ENCODE peak calls at places on chromosomes 4 and X, in five cellular contexts. F, C, Z, D and T are unnamed samples.

GRCh38 chr4:74114234-74114633 is 15.2 kb upstream of the CXCL2 start:
- DNase-seq in D (no peak), F (no peak), Z (no peak), C (no peak), T (no peak)

GRCh38 chr4:150647008-150647407 is 65.1 kb downstream of the MAB21L2 start:
- DNase-seq in F (no peak), D (no peak), C (no peak), Z (no peak), T (no peak)

GRCh38 chr4:82739292-82740190 is 59.1 kb downstream of the SCD5 start:
- DNase-seq in C (peak; percentile 54), D (peak; percentile 93), F (peak; percentile 37), Z (peak; percentile 75), T (peak; percentile 70)

GRCh38 chrX:57227691-57228090 is 58.8 kb upstream of the FAAH2 start:
- DNase-seq in F (no peak), Z (no peak), C (no peak), D (no peak), T (no peak)

GRCh38 chrX:52352551-52352950 is 16.3 kb upstream of the XAGE2 start:
- DNase-seq in C (no peak), Z (peak; percentile 19), F (no peak), D (no peak), T (no peak)

GRCh38 chrX:104324461-104324860 is 69.7 kb upstream of the ESX1 start:
- DNase-seq in D (no peak), C (no peak), F (no peak), Z (no peak), T (no peak)

GRCh38 chr4:164876680-164877324 is at the start of gene APELA:
- DNase-seq in Z (peak; percentile 74), C (no peak), F (no peak), D (no peak), T (no peak)

GRCh38 chrX:150150081-150150779 is 211.9 kb upstream of the EOLA2 start:
- DNase-seq in D (no peak), F (no peak), C (no peak), Z (no peak), T (no peak)

GRCh38 chr4:77220841-77221613 is 64.0 kb downstream of the CCNG2 start:
- DNase-seq in Z (no peak), C (no peak), D (no peak), F (no peak), T (no peak)

GRCh38 chr4:113636438-113636818 is 125.1 kb downstream of the CAMK2D start:
- DNase-seq in C (no peak), D (no peak), Z (no peak), F (no peak), T (no peak)

GRCh38 chr4:187547281-187547680 is 448.3 kb upstream of the ZFP42 start:
- DNase-seq in C (no peak), D (no peak), Z (no peak), F (no peak), T (no peak)

GRCh38 chr4:143025111-143025704 is 159.5 kb upstream of the USP38 start:
- DNase-seq in D (no peak), F (no peak), C (no peak), Z (no peak), T (peak; percentile 35)

GRCh38 chrX:31333181-31333831 is 261.5 kb upstream of the FTHL17 start:
- DNase-seq in F (no peak), D (no peak), Z (peak; percentile 1), C (no peak), T (no peak)

GRCh38 chrX:17597836-17598434 is 139.4 kb upstream of the SCML1 start:
- DNase-seq in F (no peak), Z (no peak), D (no peak), C (peak; percentile 75), T (no peak)

GRCh38 chr4:1653776-1654175 is 30.3 kb downstream of the FAM53A start:
- DNase-seq in F (no peak), D (no peak), C (no peak), Z (no peak), T (no peak)

GRCh38 chrX:79413009-79413408 is 45.9 kb upstream of the ITM2A start:
- DNase-seq in D (no peak), C (no peak), Z (no peak), F (no peak), T (no peak)

GRCh38 chr4:77263247-77263646 is 106.2 kb downstream of the CCNG2 start:
- DNase-seq in C (no peak), Z (no peak), F (no peak), D (no peak), T (no peak)

GRCh38 chr4:23006756-23007155 is 314.0 kb downstream of the GBA3 start:
- DNase-seq in C (no peak), Z (no peak), D (no peak), F (no peak), T (no peak)

GRCh38 chr4:40963912-40964478 is 214.2 kb downstream of the NSUN7 start:
- DNase-seq in F (no peak), Z (no peak), D (no peak), C (no peak), T (no peak)

GRCh38 chr4:61517144-61517543 is 317.0 kb downstream of the ADGRL3 start:
- DNase-seq in C (no peak), Z (no peak), F (no peak), D (peak; percentile 22), T (no peak)

GRCh38 chr4:68905598-68906237 is 45.9 kb downstream of the UGT2A3 start:
- DNase-seq in D (no peak), Z (peak; percentile 71), F (no peak), C (peak; percentile 47), T (no peak)

GRCh38 chrX:153600032-153600373 is 1.1 kb upstream of the CCNQ start:
- DNase-seq in C (no peak), D (no peak), F (no peak), Z (no peak), T (peak; percentile 44)

GRCh38 chr4:175127314-175127713 is 209.2 kb downstream of the ADAM29 start:
- DNase-seq in C (no peak), F (no peak), Z (no peak), D (no peak), T (no peak)

GRCh38 chr4:186021461-186022167 is 47.3 kb upstream of the TLR3 start:
- DNase-seq in D (peak; percentile 85), F (no peak), Z (peak; percentile 23), C (no peak), T (peak; percentile 74)

GRCh38 chr4:155604718-155605601 is 61.7 kb upstream of the GUCY1A1 start:
- DNase-seq in Z (no peak), D (no peak), F (no peak), C (no peak), T (no peak)

GRCh38 chr4:78596111-78596742 is 44.7 kb downstream of the ANXA3 start:
- DNase-seq in C (no peak), F (no peak), Z (no peak), D (no peak), T (no peak)

GRCh38 chrX:53882331-53882730 is 161.9 kb downstream of the PHF8 start:
- DNase-seq in F (no peak), C (no peak), Z (peak; percentile 15), D (no peak), T (no peak)

GRCh38 chr4:118206627-118207026 is 146.2 kb downstream of the PRSS12 start:
- DNase-seq in C (no peak), D (no peak), Z (no peak), F (no peak), T (no peak)

GRCh38 chr4:6332042-6332668 is 62.5 kb downstream of the WFS1 start:
- DNase-seq in F (no peak), Z (peak; percentile 55), D (peak; percentile 78), C (no peak), T (peak; percentile 71)

GRCh38 chr4:8914461-8915171 is 43.0 kb upstream of the HMX1 start:
- DNase-seq in F (no peak), D (peak; percentile 12), C (peak; percentile 24), Z (no peak), T (no peak)

GRCh38 chrX:121581885-121582284 is 534.5 kb downstream of the GLUD2 start:
- DNase-seq in D (no peak), Z (no peak), C (no peak), F (no peak), T (no peak)

GRCh38 chr4:6986067-6986780 is 56.9 kb upstream of the TADA2B start:
- DNase-seq in C (no peak), Z (no peak), F (no peak), D (no peak), T (peak; percentile 45)

GRCh38 chrX:2689773-2690666 is 1.1 kb upstream of the CD99 start:
- DNase-seq in Z (peak; percentile 82), F (no peak), D (peak; percentile 43), C (no peak), T (no peak)

GRCh38 chr4:92333056-92333455 is 29.3 kb downstream of the GRID2 start:
- DNase-seq in Z (no peak), F (no peak), D (no peak), C (no peak), T (no peak)

GRCh38 chr4:65645185-65645584 is 25.1 kb downstream of the EPHA5 start:
- DNase-seq in F (no peak), C (no peak), Z (no peak), D (no peak), T (no peak)